ENCODE peak calls at places on chromosome 6, in nine cellular contexts. Y is heart left ventricle, G is upper lobe of left lung, I is prostate gland, V is GM12878, N is uterus, R is HCT116, T is transverse colon, U is Peyer's patch. M is an unnamed sample.

GRCh38 chr6:136579800-136580199 is 29.6 kb upstream of the MAP7 start:
- DNase-seq in Y (no peak), G (no peak), I (no peak), V (no peak), N (no peak), R (no peak), T (no peak), U (no peak), M (no peak)

GRCh38 chr6:22015944-22016343 is 280.9 kb downstream of the PRL start:
- DNase-seq in Y (no peak), G (no peak), I (no peak), V (no peak), N (no peak), R (no peak), T (no peak), U (no peak), M (no peak)

GRCh38 chr6:154590770-154591169 is 80.3 kb upstream of the CNKSR3 start:
- DNase-seq in Y (no peak), G (no peak), I (peak), V (no peak), N (no peak), R (no peak), T (peak), U (no peak), M (peak)

GRCh38 chr6:80181352-80182081 is 75.0 kb downstream of the BCKDHB start:
- DNase-seq in Y (no peak), G (no peak), I (no peak), V (no peak), N (no peak), R (no peak), T (no peak), U (no peak), M (no peak)

GRCh38 chr6:83378621-83379388 is 52.0 kb downstream of the ME1 start:
- DNase-seq in Y (no peak), G (no peak), I (no peak), V (no peak), N (no peak), R (no peak), T (no peak), U (no peak), M (no peak)

GRCh38 chr6:62298745-62299392 is 12.8 kb upstream of the KHDRBS2 start:
- DNase-seq in Y (no peak), G (no peak), I (no peak), V (peak), N (no peak), R (no peak), T (no peak), U (no peak), M (no peak)

GRCh38 chr6:87656857-87657256 is 45.2 kb downstream of the AKIRIN2 start:
- DNase-seq in Y (no peak), G (no peak), I (no peak), V (no peak), N (no peak), R (no peak), T (peak), U (no peak), M (no peak)

GRCh38 chr6:123745877-123746276 is 57.8 kb upstream of the NKAIN2 start:
- DNase-seq in Y (no peak), G (no peak), I (no peak), V (no peak), N (no peak), R (no peak), T (no peak), U (no peak), M (no peak)

GRCh38 chr6:139847322-139847797 is 472.9 kb upstream of the CITED2 start:
- DNase-seq in Y (no peak), G (no peak), I (no peak), V (no peak), N (no peak), R (no peak), T (no peak), U (no peak), M (no peak)

GRCh38 chr6:122736606-122737005 is 42.9 kb upstream of the FABP7 start:
- DNase-seq in Y (no peak), G (no peak), I (no peak), V (no peak), N (no peak), R (no peak), T (no peak), U (no peak), M (no peak)

GRCh38 chr6:165049362-165049761 is 260.0 kb downstream of the C6orf118 start:
- DNase-seq in Y (peak), G (no peak), I (no peak), V (no peak), N (no peak), R (peak), T (no peak), U (no peak), M (no peak)

GRCh38 chr6:76742919-76743318 is 670.5 kb upstream of the IMPG1 start:
- DNase-seq in Y (no peak), G (no peak), I (no peak), V (no peak), N (no peak), R (no peak), T (no peak), U (no peak), M (no peak)

GRCh38 chr6:156953478-156954146 is 176.4 kb downstream of the ARID1B start:
- DNase-seq in Y (no peak), G (no peak), I (no peak), V (no peak), N (peak), R (peak), T (no peak), U (no peak), M (no peak)

GRCh38 chr6:1560281-1561058 is 49.2 kb upstream of the FOXC1 start:
- DNase-seq in Y (no peak), G (no peak), I (no peak), V (no peak), N (no peak), R (no peak), T (no peak), U (no peak), M (no peak)

GRCh38 chr6:150377211-150377781 is 8.5 kb downstream of the IYD start:
- DNase-seq in Y (peak), G (peak), I (no peak), V (no peak), N (no peak), R (no peak), T (no peak), U (no peak), M (no peak)

GRCh38 chr6:54291738-54292137 is 16.5 kb upstream of the TINAG start:
- DNase-seq in Y (no peak), G (no peak), I (no peak), V (peak), N (no peak), R (no peak), T (no peak), U (no peak), M (no peak)

GRCh38 chr6:43847741-43848630 is 78.0 kb downstream of the VEGFA start:
- DNase-seq in Y (no peak), G (no peak), I (no peak), V (no peak), N (no peak), R (no peak), T (no peak), U (no peak), M (no peak)

GRCh38 chr6:42222450-42222849 is 4.8 kb upstream of the MRPS10 start:
- DNase-seq in Y (no peak), G (no peak), I (no peak), V (no peak), N (no peak), R (no peak), T (no peak), U (no peak), M (no peak)

GRCh38 chr6:92507552-92507951 is 911.8 kb downstream of the EPHA7 start:
- DNase-seq in Y (no peak), G (no peak), I (no peak), V (no peak), N (no peak), R (no peak), T (no peak), U (no peak), M (no peak)

GRCh38 chr6:20128018-20128417 is 84.3 kb downstream of the MBOAT1 start:
- DNase-seq in Y (no peak), G (no peak), I (no peak), V (no peak), N (no peak), R (no peak), T (no peak), U (no peak), M (no peak)

GRCh38 chr6:127446356-127446755 is 12.8 kb downstream of the KIAA0408 start:
- DNase-seq in Y (no peak), G (no peak), I (no peak), V (no peak), N (no peak), R (no peak), T (no peak), U (no peak), M (no peak)

GRCh38 chr6:156183678-156184077 is 593.5 kb upstream of the ARID1B start:
- DNase-seq in Y (no peak), G (no peak), I (no peak), V (no peak), N (no peak), R (no peak), T (no peak), U (no peak), M (no peak)

GRCh38 chr6:70494833-70495232 is 71.9 kb upstream of the SDHAF4 start:
- DNase-seq in Y (no peak), G (no peak), I (no peak), V (no peak), N (no peak), R (no peak), T (no peak), U (no peak), M (no peak)

GRCh38 chr6:548517-548916 is 108.4 kb downstream of the HUS1B start:
- DNase-seq in Y (no peak), G (no peak), I (no peak), V (no peak), N (no peak), R (no peak), T (no peak), U (no peak), M (no peak)

GRCh38 chr6:73180718-73181619 is 44.3 kb downstream of the KHDC1L start:
- DNase-seq in Y (no peak), G (no peak), I (no peak), V (peak), N (no peak), R (peak), T (no peak), U (no peak), M (no peak)

GRCh38 chr6:152701863-152702401 is 4.2 kb downstream of the MYCT1 start:
- DNase-seq in Y (no peak), G (no peak), I (no peak), V (no peak), N (no peak), R (no peak), T (no peak), U (no peak), M (no peak)

GRCh38 chr6:64817525-64817924 is 889.5 kb downstream of the EYS start:
- DNase-seq in Y (no peak), G (no peak), I (no peak), V (no peak), N (no peak), R (no peak), T (no peak), U (no peak), M (no peak)

GRCh38 chr6:4775591-4776492 is at the start of gene CDYL:
- DNase-seq in Y (peak), G (peak), I (peak), V (no peak), N (peak), R (peak), T (peak), U (peak), M (peak)

GRCh38 chr6:3848925-3849605 is at the start of gene FAM50B:
- DNase-seq in Y (peak), G (peak), I (peak), V (peak), N (peak), R (no peak), T (peak), U (peak), M (peak)

GRCh38 chr6:19472168-19472567 is 365.0 kb upstream of the ID4 start:
- DNase-seq in Y (no peak), G (no peak), I (no peak), V (no peak), N (no peak), R (peak), T (no peak), U (no peak), M (no peak)

DNA sequence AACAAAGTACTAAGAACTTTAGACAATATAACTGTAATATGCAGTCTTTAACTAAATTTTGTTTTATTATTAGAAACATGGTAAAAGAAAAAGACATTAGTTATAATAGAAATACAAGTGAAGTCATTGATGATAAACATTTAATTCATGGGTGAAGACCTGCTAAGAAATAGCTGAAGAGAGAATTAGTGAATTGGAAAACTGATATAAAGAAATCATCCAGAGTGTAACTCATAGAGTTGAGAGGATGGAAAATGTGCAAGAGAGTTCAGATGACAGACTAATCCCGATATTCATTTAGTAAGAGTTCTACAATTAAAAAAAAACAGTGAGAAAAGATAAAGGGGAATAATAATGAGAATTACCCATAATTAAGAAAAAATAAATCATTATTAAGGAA is 220.7 kb upstream of the THBS2 start:
- DNase-seq in Y (no peak), G (no peak), I (no peak), V (no peak), N (no peak), R (no peak), T (no peak), U (no peak), M (no peak)
- H3K27ac ChIP-seq in Y (no peak), G (no peak), I (no peak), V (no peak), N (no peak), R (no peak), T (no peak), U (no peak), M (no peak)

GRCh38 chr6:9632026-9632425 is 782.8 kb downstream of the TFAP2A start:
- DNase-seq in Y (no peak), G (no peak), I (no peak), V (no peak), N (no peak), R (no peak), T (no peak), U (no peak), M (no peak)
- TF ChIP-seq POLR2A in Y (no peak), G (no peak), I (no peak), V (no peak), N (no peak), R (no peak), T (no peak), U (no peak), M (no peak)

GRCh38 chr6:110816677-110817076 is 1.4 kb upstream of the CDK19 start:
- DNase-seq in Y (peak), G (peak), I (no peak), V (no peak), N (no peak), R (no peak), T (peak), U (no peak), M (no peak)
- H3K4me3 ChIP-seq in Y (no peak), G (no peak), I (no peak), V (peak), N (no peak), R (no peak), T (no peak), U (no peak), M (no peak)

DNA sequence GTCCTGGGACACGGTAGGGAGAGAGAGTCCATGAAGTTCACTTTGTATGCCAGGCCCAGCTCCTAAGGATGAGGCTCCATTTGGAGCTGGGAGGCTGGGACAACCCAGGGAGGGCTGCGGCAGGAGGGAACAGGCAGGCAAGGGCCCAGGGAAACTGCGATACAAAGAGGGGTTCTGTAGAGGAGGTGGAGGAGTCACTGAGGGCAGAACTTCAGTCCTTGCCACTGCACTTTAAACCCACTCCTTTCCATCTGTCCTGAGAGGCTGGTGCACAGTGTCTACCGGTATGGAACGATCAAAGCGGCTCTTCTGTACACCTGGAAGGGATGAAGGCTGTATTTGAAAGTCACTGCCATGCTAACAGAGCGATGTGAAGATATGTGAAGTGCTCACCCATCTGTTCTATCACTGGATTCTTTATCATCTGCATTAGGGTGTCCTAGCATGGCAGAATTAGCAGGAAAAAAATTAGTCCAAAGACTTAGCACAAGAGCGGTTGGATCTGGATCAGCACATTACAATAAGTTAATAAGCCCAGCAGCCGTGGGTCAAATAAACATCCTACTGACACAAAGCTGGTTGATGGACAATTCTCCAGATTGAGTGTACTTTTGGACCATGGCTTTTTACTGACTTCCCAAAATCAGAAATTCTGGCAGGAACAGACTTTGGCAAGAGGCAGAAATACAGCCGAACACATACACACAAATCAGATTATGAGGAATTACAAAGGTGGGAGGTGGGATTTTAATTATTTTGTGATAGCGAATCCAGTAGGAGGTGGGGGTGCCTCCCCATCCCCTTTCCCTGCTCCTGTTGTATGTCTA is 20.9 kb upstream of the ZFAND3 start:
- DNase-seq in Y (no peak), G (no peak), I (no peak), V (no peak), N (no peak), R (no peak), T (no peak), U (no peak), M (no peak)
- H3K27ac ChIP-seq in Y (no peak), G (no peak), I (no peak), V (no peak), N (no peak), R (no peak), T (no peak), U (no peak), M (no peak)

GRCh38 chr6:145734486-145735355 is 599 bp downstream of the EPM2A start:
- DNase-seq in Y (peak), G (peak), I (peak), V (no peak), N (peak), R (peak), T (peak), U (peak), M (peak)
- TF ChIP-seq POLR2A in Y (no peak), G (peak), I (no peak), V (peak), N (no peak), R (no peak), T (peak), U (no peak), M (no peak)

GRCh38 chr6:131001945-131002661 is 60.9 kb downstream of the EPB41L2 start:
- DNase-seq in Y (no peak), G (no peak), I (no peak), V (no peak), N (no peak), R (no peak), T (no peak), U (no peak), M (no peak)

GRCh38 chr6:131004387-131004755 is 58.7 kb downstream of the EPB41L2 start:
- DNase-seq in Y (no peak), G (no peak), I (no peak), V (no peak), N (no peak), R (no peak), T (no peak), U (no peak), M (no peak)

GRCh38 chr6:131000544-131000943 is 62.5 kb downstream of the EPB41L2 start:
- DNase-seq in Y (no peak), G (no peak), I (no peak), V (no peak), N (no peak), R (no peak), T (no peak), U (no peak), M (no peak)

GRCh38 chr6:131003419-131004386 is 59.3 kb downstream of the EPB41L2 start:
- DNase-seq in Y (no peak), G (no peak), I (no peak), V (no peak), N (no peak), R (no peak), T (no peak), U (no peak), M (no peak)

DNA sequence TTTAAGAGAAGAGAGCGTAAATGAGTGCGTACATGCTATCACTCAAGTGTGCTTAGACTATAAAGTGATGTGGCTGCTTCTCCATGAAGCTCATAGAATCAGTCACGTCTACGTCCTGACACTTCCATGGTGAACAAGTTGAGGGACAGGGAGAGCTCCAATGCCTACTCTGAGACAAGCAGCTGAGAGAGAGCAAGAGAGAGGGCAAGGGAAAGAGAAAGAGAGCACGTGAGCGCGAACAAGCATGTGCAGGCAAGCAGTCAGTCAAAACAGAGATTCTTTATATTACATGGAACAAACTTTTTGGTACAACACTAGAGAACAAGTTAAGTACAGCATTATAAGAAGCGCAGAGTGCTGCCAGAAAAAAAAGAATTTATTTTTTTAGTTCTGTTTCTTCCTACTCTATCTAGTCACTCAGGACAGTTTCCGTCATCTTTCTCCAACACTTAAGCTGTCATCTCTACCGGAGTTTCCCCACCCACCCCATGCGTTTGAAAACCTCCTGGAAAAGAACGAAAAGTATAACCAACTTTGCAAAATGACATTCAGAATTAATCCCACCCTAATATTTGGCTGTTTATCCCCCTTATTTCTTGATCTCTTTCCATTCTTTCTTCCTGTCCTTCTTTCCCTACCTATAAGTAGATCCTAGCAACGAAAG is 61.8 kb downstream of the EPB41L2 start:
- DNase-seq in Y (no peak), G (no peak), I (no peak), V (no peak), N (no peak), R (no peak), T (no peak), U (no peak), M (no peak)
- H3K4me3 ChIP-seq in Y (no peak), G (no peak), I (no peak), V (no peak), N (no peak), R (no peak), T (no peak), U (no peak), M (no peak)

GRCh38 chr6:108360919-108361311 is 66.1 kb downstream of the AFG1L start:
- DNase-seq in Y (no peak), G (no peak), I (no peak), V (no peak), N (no peak), R (no peak), T (no peak), U (no peak), M (no peak)

GRCh38 chr6:108363113-108363512 is 68.3 kb downstream of the AFG1L start:
- DNase-seq in Y (no peak), G (no peak), I (no peak), V (no peak), N (no peak), R (no peak), T (no peak), U (no peak), M (no peak)

GRCh38 chr6:108363756-108364356 is 69.0 kb downstream of the AFG1L start:
- DNase-seq in Y (no peak), G (no peak), I (no peak), V (no peak), N (no peak), R (no peak), T (no peak), U (no peak), M (no peak)

GRCh38 chr6:108361312-108361932 is 66.6 kb downstream of the AFG1L start:
- DNase-seq in Y (no peak), G (no peak), I (no peak), V (no peak), N (no peak), R (no peak), T (no peak), U (no peak), M (no peak)

DNA sequence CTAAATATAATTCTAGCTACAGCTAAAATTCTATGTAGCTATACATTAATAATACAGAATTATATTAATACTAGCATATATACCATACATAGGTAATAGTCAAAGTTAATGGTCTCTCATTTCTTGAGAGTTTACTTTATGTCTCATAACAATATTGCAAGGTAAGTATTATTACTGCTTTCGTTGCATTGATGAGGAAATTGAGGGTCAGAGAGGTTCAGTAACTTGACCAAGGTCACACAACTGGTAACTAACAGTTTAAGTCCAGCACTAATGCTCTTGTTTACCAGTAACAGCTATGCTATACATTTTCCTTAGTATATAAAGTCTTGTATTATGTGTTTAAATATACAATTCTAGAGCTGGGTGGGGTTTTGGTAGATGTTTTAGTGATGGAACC is 67.6 kb downstream of the AFG1L start:
- DNase-seq in Y (no peak), G (no peak), I (no peak), V (no peak), N (no peak), R (no peak), T (no peak), U (no peak), M (no peak)
- H3K27ac ChIP-seq in Y (no peak), G (no peak), I (no peak), V (no peak), N (no peak), R (no peak), T (no peak), U (no peak), M (no peak)

GRCh38 chr6:28355743-28356665 is 6.3 kb downstream of the ZKSCAN3 start:
- DNase-seq in Y (peak), G (peak), I (peak), V (peak), N (peak), R (peak), T (peak), U (peak), M (peak)
- TF ChIP-seq POLR2A in Y (no peak), G (peak), I (no peak), V (no peak), N (no peak), R (no peak), T (peak), U (no peak), M (no peak)

M was measured in stomach.